ENCODE peak calls at places on chromosomes 4 and X, in four cellular contexts. B is tibial artery, R is Calu3, Q is OCI-LY7. F is an unnamed sample.

GRCh38 chrX:39886282-39886681 is 211.5 kb downstream of the BCOR start:
- DNase-seq in Q (no peak), B (no peak), R (no peak), F (no peak)

GRCh38 chr4:100657187-100657586 is 139.4 kb upstream of the EMCN start:
- DNase-seq in B (no peak), Q (no peak), R (no peak), F (no peak)

GRCh38 chr4:48031802-48032525 is 15.4 kb downstream of the NIPAL1 start:
- DNase-seq in R (no peak), Q (no peak), B (no peak), F (no peak)

GRCh38 chr4:52343595-52343994 is 292.5 kb downstream of the SPATA18 start:
- DNase-seq in Q (no peak), R (no peak), B (no peak), F (no peak)

GRCh38 chr4:2354127-2354526 is 64.3 kb downstream of the ZFYVE28 start:
- DNase-seq in R (no peak), B (peak; percentile 11), Q (peak; percentile 36), F (no peak)

GRCh38 chr4:150315175-150315574 is 236.9 kb downstream of the DCLK2 start:
- DNase-seq in R (no peak), Q (no peak), B (no peak), F (no peak)

GRCh38 chr4:186946682-186947294 is 223.1 kb upstream of the FAT1 start:
- DNase-seq in B (no peak), R (peak; percentile 77), Q (peak; percentile 16), F (no peak)

GRCh38 chr4:78336093-78336943 is 215.3 kb upstream of the ANXA3 start:
- DNase-seq in Q (no peak), R (no peak), B (no peak), F (no peak)

GRCh38 chrX:137198040-137198439 is 164.2 kb upstream of the GPR101 start:
- DNase-seq in R (no peak), B (no peak), Q (no peak), F (no peak)

GRCh38 chrX:137195296-137195695 is 161.5 kb upstream of the GPR101 start:
- DNase-seq in B (no peak), R (no peak), Q (no peak), F (no peak)

GRCh38 chrX:137195991-137196390 is 162.2 kb upstream of the GPR101 start:
- DNase-seq in R (no peak), Q (no peak), B (no peak), F (no peak)

DNA sequence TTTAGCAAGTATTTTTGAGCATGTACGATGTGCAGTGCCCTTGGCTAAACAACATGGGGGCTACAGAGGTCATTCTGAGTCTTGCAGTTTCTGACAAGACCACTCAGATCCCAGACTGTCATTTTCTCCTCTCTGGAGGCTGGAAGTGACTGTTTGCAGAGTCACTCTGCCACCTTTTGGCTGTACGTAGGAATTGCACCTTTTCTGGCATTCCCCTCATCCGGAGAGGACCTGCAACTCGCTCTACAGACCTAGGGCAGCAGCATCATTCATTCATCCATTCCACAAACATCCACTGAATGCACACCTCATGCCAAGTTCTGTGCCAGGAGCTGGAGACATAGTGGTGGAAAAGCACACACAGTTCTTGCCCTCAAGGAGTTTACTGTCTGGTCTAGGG is 160.4 kb upstream of the GPR101 start:
- DNase-seq in R (peak; percentile 6), Q (peak; percentile 0), B (no peak), F (peak; percentile 6)
- TF ChIP-seq CTCF in R (no peak), Q (peak; percentile 57), B (no peak), F (peak; percentile 32)

DNA sequence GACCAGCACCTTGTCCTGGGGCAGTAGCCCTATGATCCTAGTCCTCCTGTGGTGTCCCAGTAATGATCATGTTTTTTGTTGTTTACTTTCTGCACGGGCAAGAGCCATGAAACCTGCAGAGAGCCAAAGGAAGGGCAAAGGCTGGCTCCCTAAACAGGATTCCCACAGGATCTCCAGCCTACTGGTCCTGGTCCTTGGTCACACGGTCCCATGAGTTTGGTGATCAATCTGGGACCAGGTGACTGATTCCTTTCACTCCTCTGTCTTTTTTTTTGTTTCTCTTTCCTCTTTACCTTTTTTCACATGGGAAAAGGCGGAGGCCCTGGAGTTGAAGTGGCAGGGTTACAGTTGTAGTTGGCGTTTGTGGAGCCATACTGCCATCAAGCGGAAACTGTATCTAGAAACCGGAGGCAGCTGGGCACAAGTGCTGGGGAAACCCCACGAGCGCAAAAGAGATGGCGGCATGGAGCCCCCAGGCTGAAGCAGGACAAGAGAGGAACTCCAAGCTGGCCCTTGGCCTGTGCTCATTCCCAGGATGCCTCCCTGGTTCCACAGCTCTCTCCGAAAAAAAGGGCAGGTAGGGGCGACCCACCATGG is 34.6 kb downstream of the NBDY start:
- DNase-seq in R (no peak), Q (no peak), B (no peak), F (peak; percentile 48)
- TF ChIP-seq CTCF in R (no peak), Q (no peak), B (no peak), F (no peak)

GRCh38 chrX:24055043-24055356 is 244 bp downstream of the EIF2S3 start:
- DNase-seq in R (no peak), Q (no peak), B (no peak), F (no peak)
- TF ChIP-seq CTCF in R (no peak), Q (no peak), B (no peak), F (no peak)

DNA sequence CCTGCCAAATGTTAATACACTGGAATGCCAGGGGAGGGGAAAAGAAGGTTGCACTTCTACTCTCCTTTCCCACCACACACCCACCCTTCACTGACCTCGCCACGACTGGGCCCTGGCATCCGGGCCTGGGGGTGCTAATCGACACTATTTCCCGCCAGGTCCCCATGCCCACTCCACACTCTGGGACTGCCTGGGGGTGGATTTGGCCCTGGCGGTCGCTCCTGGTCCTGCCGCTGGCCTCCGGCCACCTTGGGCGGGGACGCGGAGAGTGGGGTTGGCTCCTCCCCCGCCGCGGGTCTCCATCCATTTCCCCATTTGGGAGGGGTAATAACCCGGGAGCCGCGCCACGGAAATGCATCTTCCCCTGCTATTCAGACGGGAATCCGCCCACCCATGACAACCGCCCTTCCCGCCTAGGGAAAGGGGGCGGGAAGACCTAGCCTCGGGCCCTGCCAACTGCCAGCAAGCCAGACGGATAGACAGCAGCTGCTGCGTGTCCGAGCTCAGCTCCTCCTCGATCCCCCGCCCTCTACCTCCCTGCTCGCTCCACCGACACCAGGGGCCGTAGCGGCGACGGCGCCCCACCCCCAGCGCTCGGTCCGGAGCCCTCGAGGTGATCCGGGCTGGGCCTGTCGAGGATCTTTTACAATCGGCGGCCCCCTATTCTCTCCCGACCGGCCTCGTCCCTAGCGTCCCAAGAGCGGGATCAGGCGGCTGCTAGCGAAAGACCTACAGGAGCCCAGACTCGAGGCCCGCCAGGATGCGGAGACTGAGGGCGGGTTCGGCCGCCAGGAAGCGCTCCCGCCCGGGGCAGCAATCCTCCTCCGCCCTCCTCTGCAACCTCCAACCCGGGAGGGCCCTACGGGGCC is 78.0 kb downstream of the RLIM start:
- DNase-seq in R (peak; percentile 52), B (peak; percentile 93), Q (no peak), F (peak; percentile 64)
- TF ChIP-seq CTCF in R (peak; percentile 23), B (peak; percentile 61), Q (no peak), F (peak; percentile 0)

DNA sequence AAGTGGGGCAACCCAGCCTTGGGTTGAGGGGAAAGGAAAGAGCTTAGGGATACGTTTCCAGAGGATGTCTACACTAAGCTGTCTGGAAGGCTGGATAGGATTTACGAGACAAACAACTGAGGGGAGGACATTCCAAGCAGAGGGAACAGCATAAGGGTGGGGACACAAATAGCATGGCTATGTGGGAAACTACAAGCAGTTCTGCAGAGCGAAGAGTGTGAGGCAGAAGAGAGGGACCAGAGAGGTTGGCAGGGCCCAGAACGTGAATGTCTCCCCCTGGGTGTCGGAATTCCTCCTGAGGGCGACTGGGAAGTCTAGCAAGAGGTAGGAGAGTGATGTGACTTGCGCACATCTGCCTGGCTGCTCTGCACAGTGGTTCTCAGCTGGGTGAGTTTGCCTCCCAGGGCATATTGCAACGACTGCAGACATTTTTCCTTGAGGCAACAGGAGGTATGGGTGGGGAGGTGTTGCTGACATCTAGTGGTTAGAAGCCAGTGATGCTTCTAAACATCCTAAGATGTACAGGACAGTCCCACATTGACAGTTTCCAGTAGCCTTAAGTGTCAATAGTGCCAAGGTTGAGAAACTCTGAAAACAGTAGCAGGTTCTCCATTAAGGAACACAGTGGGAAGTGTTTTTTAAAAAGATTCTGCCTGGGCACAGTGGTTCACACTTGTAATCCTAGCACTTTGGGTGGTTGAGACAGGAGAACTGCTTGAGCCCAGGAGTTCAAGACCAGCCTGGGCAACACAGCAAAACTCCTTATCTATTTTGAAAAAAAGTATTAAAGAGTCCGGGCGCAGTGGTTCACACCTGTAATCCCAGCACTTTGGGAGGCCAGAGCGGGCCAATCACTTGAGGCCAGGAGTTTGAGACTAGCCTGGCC is 9.2 kb downstream of the NDUFA1 start:
- DNase-seq in Q (peak; percentile 76), B (no peak), R (peak; percentile 32), F (peak; percentile 62)
- TF ChIP-seq CTCF in Q (peak; percentile 77), B (peak; percentile 48), R (no peak), F (peak; percentile 55)